ENCODE peak calls at places on chromosomes 11 and 22, in six cellular contexts. T is brain microvascular endothelial cell, K is heart left ventricle, C is A673, P is cardiac muscle cell, G is LNCaP clone FGC. X is an unnamed sample.

GRCh38 chr22:29580200-29580810 is 608 bp downstream of the NIPSNAP1 start:
- DNase-seq in K (no peak), C (no peak), T (no peak), G (no peak), P (no peak), X (no peak)

GRCh38 chr22:23526588-23527315 is 53.3 kb downstream of the IGLL1 start:
- DNase-seq in T (no peak), K (no peak), C (no peak), P (no peak), G (no peak), X (no peak)

GRCh38 chr11:19467904-19468303 is 227.2 kb upstream of the E2F8 start:
- DNase-seq in T (no peak), C (no peak), P (no peak), K (no peak), G (no peak), X (no peak)

GRCh38 chr11:75293903-75294302 is 53.3 kb downstream of the TPBGL start:
- DNase-seq in T (no peak), K (no peak), P (no peak), C (no peak), G (no peak), X (no peak)

GRCh38 chr11:72116019-72116755 is 3.7 kb upstream of the ANAPC15 start:
- DNase-seq in C (no peak), G (no peak), K (no peak), P (no peak), T (no peak), X (no peak)

GRCh38 chr11:72072348-72072747 is 8.0 kb downstream of the NUMA1 start:
- DNase-seq in C (peak; percentile 63), K (no peak), P (peak; percentile 78), G (peak; percentile 32), T (peak; percentile 72), X (peak; percentile 17)

GRCh38 chr11:20353829-20354434 is 9.6 kb upstream of the HTATIP2 start:
- DNase-seq in C (peak; percentile 38), P (peak; percentile 64), G (no peak), T (peak; percentile 31), K (no peak), X (no peak)

GRCh38 chr11:123525511-123525918 is 95.4 kb downstream of the GRAMD1B start:
- DNase-seq in T (no peak), P (no peak), G (no peak), K (no peak), C (peak; percentile 65), X (no peak)

GRCh38 chr22:42831712-42832111 is 25.4 kb downstream of the ARFGAP3 start:
- DNase-seq in G (no peak), K (no peak), T (no peak), C (no peak), P (no peak), X (no peak)

GRCh38 chr11:88174627-88175003 is 628 bp downstream of the RAB38 start:
- DNase-seq in C (peak; percentile 85), G (no peak), K (peak; percentile 57), P (peak; percentile 81), T (peak; percentile 76), X (peak; percentile 76)

GRCh38 chr22:45069925-45070324 is 60.1 kb upstream of the PHF21B start:
- DNase-seq in K (no peak), T (no peak), P (no peak), C (no peak), G (no peak), X (no peak)

GRCh38 chr11:23112390-23112789 is 252.1 kb upstream of the CCDC179 start:
- DNase-seq in C (no peak), P (no peak), G (no peak), T (no peak), K (no peak), X (no peak)

GRCh38 chr11:71563401-71563800 is 2.0 kb upstream of the KRTAP5-10 start:
- DNase-seq in K (no peak), G (no peak), C (peak; percentile 63), T (peak; percentile 72), P (peak; percentile 63), X (peak; percentile 32)

GRCh38 chr11:44316388-44317240 is 6.7 kb upstream of the ALX4 start:
- DNase-seq in G (no peak), P (no peak), T (no peak), C (peak; percentile 81), K (no peak), X (no peak)

GRCh38 chr22:29569011-29569678 is 11.8 kb downstream of the NIPSNAP1 start:
- DNase-seq in P (no peak), T (no peak), G (no peak), K (no peak), C (no peak), X (no peak)

GRCh38 chr11:43944761-43945311 is 2.4 kb downstream of the C11orf96 start:
- DNase-seq in P (peak; percentile 57), C (peak; percentile 73), G (no peak), T (peak; percentile 61), K (peak; percentile 73), X (no peak)

DNA sequence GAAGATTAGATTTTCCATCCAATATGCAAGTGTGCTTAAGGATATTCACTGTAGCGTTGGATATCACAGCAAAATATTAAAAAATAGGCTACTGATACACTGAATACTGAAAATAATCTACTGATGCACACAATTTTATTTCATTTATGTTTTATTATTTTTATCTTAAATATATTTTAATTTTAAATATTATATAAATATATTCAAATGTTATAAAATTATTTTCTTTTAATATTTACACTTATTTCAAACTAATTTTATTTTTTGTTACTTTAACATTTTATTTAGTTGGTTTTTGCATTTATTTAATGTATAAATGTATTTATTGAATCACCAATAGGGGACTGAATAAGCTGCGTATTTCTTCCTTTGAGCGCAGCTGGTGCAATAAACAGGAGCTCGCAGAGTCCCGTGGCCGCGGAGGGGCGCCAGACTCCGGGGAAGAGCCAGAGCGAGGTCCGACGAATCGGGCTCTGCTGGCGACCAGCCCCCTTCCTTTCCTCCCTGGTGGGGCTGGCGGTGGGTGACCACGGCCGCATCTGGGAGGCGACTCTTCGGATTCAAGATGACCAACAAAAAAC is 12.2 kb downstream of the MMP3 start:
- DNase-seq in P (peak; percentile 38), K (no peak), G (no peak), C (no peak), T (peak; percentile 51), X (no peak)
- TF ChIP-seq CTCF in P (peak; percentile 43), K (peak; percentile 21), G (no peak), C (no peak), T (peak; percentile 87), X (peak; percentile 90)

DNA sequence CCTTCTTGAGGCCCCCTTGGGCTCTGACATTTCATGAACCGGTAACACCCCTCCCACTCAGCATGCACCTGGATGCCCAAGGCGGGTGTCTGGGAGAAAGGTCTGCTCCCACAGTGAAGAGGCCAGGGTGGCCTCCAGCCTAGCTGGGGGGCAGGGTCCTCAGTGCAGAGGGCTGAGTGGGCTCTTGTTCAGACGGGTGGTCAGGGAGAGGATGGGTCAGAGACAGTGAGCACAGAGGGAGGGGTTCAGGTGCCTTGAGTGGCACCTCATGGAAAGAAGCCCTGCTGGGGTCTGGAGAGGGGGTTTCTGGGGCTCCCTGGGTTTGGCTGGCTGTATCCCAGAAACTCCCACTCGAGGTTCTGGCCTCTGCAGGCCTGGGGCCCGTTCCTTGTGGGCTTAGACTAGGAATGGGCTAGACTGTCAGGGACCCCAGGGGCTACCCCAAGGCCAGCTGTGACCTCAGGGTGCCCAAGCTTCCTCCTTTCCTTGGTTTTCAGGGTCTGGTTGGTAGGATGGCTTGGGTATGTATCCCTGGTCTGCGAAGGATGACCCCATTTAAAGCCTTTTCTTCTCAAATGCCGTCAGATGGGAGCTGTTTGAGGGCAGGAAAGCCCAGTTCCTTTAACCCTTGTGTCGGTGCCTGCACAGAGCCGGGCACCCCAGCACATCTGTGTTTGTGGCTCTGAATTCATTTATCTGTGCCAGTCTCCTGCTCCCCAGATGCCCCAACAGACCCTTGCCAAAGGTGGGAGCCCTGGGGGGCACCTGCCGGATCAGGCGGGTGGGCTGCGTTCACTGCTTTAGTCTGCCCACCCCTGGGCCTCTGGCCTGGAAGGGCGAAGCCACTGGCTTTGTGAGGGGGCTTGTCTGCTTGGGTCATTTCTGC is 1.3 kb downstream of the SYNGR1 start:
- DNase-seq in T (no peak), K (no peak), P (no peak), G (no peak), C (no peak), X (no peak)
- H3K4me3 ChIP-seq in T (peak overlapping the region; percentile 63), K (peak overlapping the region; percentile 74), P (peak overlapping the region; percentile 64), G (peak overlapping the region; percentile 61), C (peak overlapping the region; percentile 68), X (peak overlapping the region; percentile 55)

DNA sequence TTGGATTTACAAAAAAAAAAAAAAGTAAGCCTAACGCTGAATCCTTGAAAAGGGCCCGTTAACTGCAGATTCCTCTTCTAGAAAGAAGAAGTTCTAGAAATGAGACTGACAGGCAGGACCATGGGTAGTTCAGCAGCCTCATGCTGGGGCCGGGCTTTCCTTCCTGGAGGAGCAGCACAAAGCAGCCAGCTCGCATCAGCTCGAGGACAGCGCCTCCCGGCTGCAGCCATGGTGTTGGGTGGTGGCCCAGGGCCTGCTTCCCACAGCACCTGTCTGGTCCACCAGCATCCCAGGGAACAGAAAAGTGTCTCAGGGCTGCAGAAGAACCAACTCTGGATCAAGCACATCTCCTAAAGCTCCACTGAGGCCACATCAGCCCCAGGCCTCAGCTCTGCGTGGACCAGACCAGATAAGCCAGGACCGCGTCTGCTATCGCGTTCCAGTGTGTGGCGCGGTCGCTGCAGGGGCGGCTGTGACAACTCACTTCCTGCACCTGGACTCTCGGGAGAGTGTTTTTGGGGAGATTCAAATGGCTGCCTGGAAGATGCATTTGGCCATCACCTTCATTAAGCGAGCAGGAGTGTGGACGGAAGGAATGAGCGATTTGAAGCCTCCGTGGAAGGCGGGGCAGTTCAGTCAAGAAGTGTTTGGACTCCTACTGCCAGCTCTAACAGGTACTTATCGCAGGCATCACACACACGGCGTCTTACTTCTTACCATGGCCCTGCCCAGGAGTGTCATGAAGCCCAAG is 53.5 kb downstream of the MYH9 start:
- DNase-seq in P (no peak), G (no peak), K (no peak), C (no peak), T (no peak), X (no peak)
- TF ChIP-seq CTCF in P (peak; percentile 2), G (no peak), K (peak; percentile 15), C (peak; percentile 27), T (peak; percentile 52), X (no peak)

DNA sequence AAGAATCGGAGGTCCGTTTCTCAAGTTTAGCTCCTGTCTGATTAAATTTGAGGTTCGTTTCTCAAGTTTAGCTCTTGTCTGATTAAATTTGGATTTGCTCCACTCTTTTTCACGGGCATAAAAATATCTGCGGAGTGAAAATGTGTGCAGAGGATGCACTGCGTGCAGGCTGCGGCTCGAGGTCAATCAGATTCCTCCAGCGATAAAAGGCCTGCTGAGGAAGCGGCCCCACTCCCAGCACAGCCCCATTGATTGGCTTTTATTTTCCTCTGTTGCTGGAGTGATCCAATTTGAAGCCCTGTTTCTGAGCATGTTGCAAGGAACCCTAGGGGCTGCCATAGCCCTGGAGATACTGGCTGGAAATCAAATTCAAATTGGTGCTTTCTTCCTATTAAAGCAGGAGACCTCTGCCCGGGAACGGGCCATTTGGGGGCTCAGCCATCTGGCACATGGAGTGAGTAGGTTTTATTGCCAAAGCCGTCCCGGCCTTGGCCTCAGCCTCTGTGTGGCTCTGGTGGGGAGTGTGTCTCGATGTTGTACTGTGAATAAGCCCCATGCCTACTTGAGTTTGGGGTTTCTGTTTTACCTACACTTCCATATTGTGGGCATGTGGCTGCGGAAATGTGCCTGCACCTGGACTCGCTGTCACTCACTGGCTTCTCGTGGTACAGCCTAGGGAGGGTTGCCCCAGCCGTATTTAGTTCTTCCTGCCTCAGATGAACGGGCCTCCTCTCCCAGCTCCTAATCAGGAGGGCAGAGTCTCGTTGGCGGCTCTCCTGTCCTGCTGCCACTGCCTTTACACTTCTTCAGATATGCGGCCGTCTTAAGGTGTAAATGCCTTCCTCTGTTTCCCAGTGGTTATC is 25.5 kb downstream of the PARVB start:
- DNase-seq in T (no peak), C (no peak), K (no peak), P (no peak), G (no peak), X (no peak)
- H3K4me3 ChIP-seq in T (no peak overlapping the region), C (no peak overlapping the region), K (no peak overlapping the region), P (no peak overlapping the region), G (no peak overlapping the region), X (no peak overlapping the region)

X was measured in AG09309.